ENCODE peak calls at places on chromosomes 6 and 20, in four cellular contexts. U, X, I and E are unnamed samples.

GRCh38 chr20:23255658-23256385 is 94.8 kb upstream of the NXT1 start:
- DNase-seq in X (no peak), U (no peak), I (no peak), E (no peak)

GRCh38 chr20:24985802-24986201 is 6.7 kb downstream of the APMAP start:
- DNase-seq in I (no peak), U (no peak), X (no peak), E (no peak)

GRCh38 chr6:135269399-135270005 is 88.4 kb downstream of the MYB start:
- DNase-seq in I (no peak), X (no peak), U (no peak), E (no peak)

GRCh38 chr20:62980970-62981369 is 25.8 kb downstream of the BHLHE23 start:
- DNase-seq in I (no peak), X (no peak), U (no peak), E (peak)

GRCh38 chr6:19759117-19759880 is 77.9 kb upstream of the ID4 start:
- DNase-seq in U (no peak), I (no peak), X (no peak), E (no peak)

GRCh38 chr6:53325785-53326184 is 23.0 kb downstream of the ELOVL5 start:
- DNase-seq in U (no peak), X (no peak), I (no peak), E (no peak)

GRCh38 chr6:107646176-107646575 is 156.3 kb downstream of the SOBP start:
- DNase-seq in U (no peak), I (no peak), X (no peak), E (no peak)

GRCh38 chr6:132650413-132650812 is 8.6 kb downstream of the TAAR1 start:
- DNase-seq in I (no peak), X (no peak), U (no peak), E (no peak)

GRCh38 chr6:90790696-90791095 is 203.8 kb upstream of the MAP3K7 start:
- DNase-seq in X (no peak), U (no peak), I (no peak), E (no peak)

GRCh38 chr6:105174512-105174911 is 5.3 kb downstream of the POPDC3 start:
- DNase-seq in I (no peak), X (no peak), U (no peak), E (no peak)

GRCh38 chr20:36344517-36345132 is 38.5 kb downstream of the DLGAP4 start:
- DNase-seq in U (peak), I (no peak), X (peak), E (peak)
- TF ChIP-seq REST in U (peak), I (peak), X (peak), E (peak)

GRCh38 chr20:20663841-20664240 is 48.6 kb downstream of the RALGAPA2 start:
- DNase-seq in I (no peak), U (no peak), X (no peak), E (no peak)

GRCh38 chr20:20664795-20665194 is 47.6 kb downstream of the RALGAPA2 start:
- DNase-seq in U (no peak), X (peak), I (no peak), E (peak)

GRCh38 chr20:20666359-20666758 is 46.1 kb downstream of the RALGAPA2 start:
- DNase-seq in I (no peak), X (no peak), U (no peak), E (no peak)

GRCh38 chr20:20665200-20665599 is 47.2 kb downstream of the RALGAPA2 start:
- DNase-seq in X (no peak), U (no peak), I (no peak), E (no peak)

GRCh38 chr20:20665933-20666332 is 46.5 kb downstream of the RALGAPA2 start:
- DNase-seq in U (no peak), X (no peak), I (no peak), E (no peak)
- H3K4me3 ChIP-seq in U (no peak), X (no peak), I (no peak), E (no peak)

DNA sequence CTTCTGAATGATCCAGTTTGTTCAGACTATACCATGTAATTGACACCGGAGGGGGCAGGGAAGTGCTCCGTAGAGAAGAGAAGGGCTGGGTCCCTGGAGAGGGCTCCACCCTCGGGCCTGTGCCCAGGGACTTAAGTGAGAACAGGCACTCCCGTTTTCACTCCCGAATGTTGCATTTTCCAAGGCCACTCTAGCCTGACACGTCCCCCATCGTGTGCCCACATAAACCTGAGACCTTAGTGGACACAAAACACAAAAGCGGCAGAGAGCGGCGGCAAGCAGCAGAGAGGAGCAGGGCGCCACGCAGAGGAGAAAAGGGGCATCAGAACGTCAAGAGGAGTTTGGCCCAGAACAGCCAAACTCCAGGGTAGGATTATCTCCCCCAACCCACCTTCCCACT is 1405.1 kb downstream of the GRIK2 start:
- DNase-seq in I (no peak), U (no peak), X (no peak), E (peak)
- TF ChIP-seq HDAC2 in I (no peak), U (no peak), X (no peak), E (no peak)

GRCh38 chr6:34391023-34391485 is 1.4 kb downstream of the NUDT3 start:
- DNase-seq in X (peak), I (no peak), U (no peak), E (peak)
- TF ChIP-seq REST in X (no peak), I (no peak), U (no peak), E (peak)

GRCh38 chr20:44887466-44887865 is 2.0 kb downstream of the YWHAB start:
- DNase-seq in I (no peak), U (no peak), X (no peak), E (no peak)
- H3K4me3 ChIP-seq in I (peak), U (peak), X (peak), E (peak)

GRCh38 chr20:59006864-59007757 is at the start of gene CTSZ:
- DNase-seq in I (no peak), X (no peak), U (peak), E (peak)
- TF ChIP-seq HDAC2 in I (no peak), X (no peak), U (no peak), E (no peak)

GRCh38 chr6:158257425-158257759 is 54.9 kb upstream of the TULP4 start:
- DNase-seq in I (no peak), X (no peak), U (no peak), E (no peak)

GRCh38 chr6:158259845-158260244 is 52.4 kb upstream of the TULP4 start:
- DNase-seq in X (no peak), U (no peak), I (no peak), E (no peak)

GRCh38 chr6:158257781-158258180 is 54.5 kb upstream of the TULP4 start:
- DNase-seq in X (no peak), U (no peak), I (no peak), E (no peak)

GRCh38 chr6:158256746-158257424 is 55.4 kb upstream of the TULP4 start:
- DNase-seq in X (no peak), I (no peak), U (no peak), E (no peak)

DNA sequence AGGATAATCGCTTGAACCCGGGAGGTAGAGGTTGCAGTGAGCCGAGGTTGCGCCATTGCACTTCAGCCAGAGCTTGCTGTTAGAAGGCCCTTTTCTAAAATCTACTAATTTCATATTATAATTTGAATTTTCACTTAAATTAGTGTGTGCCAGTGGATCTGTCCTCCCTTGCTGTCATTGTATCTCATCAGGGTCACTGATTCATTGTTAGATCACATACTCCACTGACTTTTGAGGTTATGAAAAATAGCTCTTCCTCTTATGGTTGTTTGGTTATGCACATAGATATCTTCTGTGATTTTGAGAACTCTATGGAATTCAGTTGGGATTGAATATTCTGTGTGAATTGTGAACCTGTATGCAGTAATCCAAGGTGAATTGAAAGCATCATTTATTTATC is 53.1 kb upstream of the TULP4 start:
- DNase-seq in X (no peak), U (no peak), I (no peak), E (no peak)
- TF ChIP-seq REST in X (no peak), U (no peak), I (no peak), E (no peak)